ENCODE peak calls at places on chromosome 13, in four cellular contexts. One of them, this sample, is unnamed.

GRCh38 chr13:48294670-48295069 is 8.9 kb upstream of the RB1 start:
- DNase-seq in GM12878: no peak
- DNase-seq in K562: no peak
- DNase-seq in HepG2: peak; percentile 15
- DNase-seq in this sample: no peak

GRCh38 chr13:47218611-47219010 is 321.8 kb upstream of the HTR2A start:
- DNase-seq in GM12878: no peak
- DNase-seq in K562: no peak
- DNase-seq in HepG2: no peak
- DNase-seq in this sample: no peak

GRCh38 chr13:98626298-98626940 is 49.5 kb upstream of the STK24 start:
- DNase-seq in GM12878: no peak
- DNase-seq in K562: no peak
- DNase-seq in HepG2: no peak
- DNase-seq in this sample: no peak

GRCh38 chr13:63455938-63456337 is 2040.3 kb upstream of the PCDH20 start:
- DNase-seq in GM12878: no peak
- DNase-seq in K562: no peak
- DNase-seq in HepG2: no peak
- DNase-seq in this sample: peak; percentile 51

GRCh38 chr13:37202264-37202663 is 96.8 kb upstream of the CSNK1A1L start:
- DNase-seq in GM12878: no peak
- DNase-seq in K562: no peak
- DNase-seq in HepG2: no peak
- DNase-seq in this sample: no peak

GRCh38 chr13:90800082-90800746 is 547.3 kb upstream of the MIR17HG start:
- DNase-seq in GM12878: no peak
- DNase-seq in K562: no peak
- DNase-seq in HepG2: no peak
- DNase-seq in this sample: no peak

GRCh38 chr13:59880468-59880867 is 283.3 kb downstream of the DIAPH3 start:
- DNase-seq in GM12878: no peak
- DNase-seq in K562: no peak
- DNase-seq in HepG2: no peak
- DNase-seq in this sample: no peak

GRCh38 chr13:86282450-86282849 is 483.2 kb upstream of the SLITRK6 start:
- DNase-seq in GM12878: peak; percentile 20
- DNase-seq in K562: no peak
- DNase-seq in HepG2: no peak
- DNase-seq in this sample: no peak

GRCh38 chr13:99425485-99426341 is 75.6 kb upstream of the TM9SF2 start:
- DNase-seq in GM12878: peak; percentile 90
- DNase-seq in K562: no peak
- DNase-seq in HepG2: no peak
- DNase-seq in this sample: no peak

GRCh38 chr13:110560606-110561334 is 752 bp downstream of the RAB20 start:
- DNase-seq in GM12878: no peak
- DNase-seq in K562: peak; percentile 35
- DNase-seq in HepG2: peak; percentile 49
- DNase-seq in this sample: peak; percentile 14

GRCh38 chr13:91142572-91142971 is 204.9 kb upstream of the MIR17HG start:
- DNase-seq in GM12878: no peak
- DNase-seq in K562: no peak
- DNase-seq in HepG2: no peak
- DNase-seq in this sample: no peak

DNA sequence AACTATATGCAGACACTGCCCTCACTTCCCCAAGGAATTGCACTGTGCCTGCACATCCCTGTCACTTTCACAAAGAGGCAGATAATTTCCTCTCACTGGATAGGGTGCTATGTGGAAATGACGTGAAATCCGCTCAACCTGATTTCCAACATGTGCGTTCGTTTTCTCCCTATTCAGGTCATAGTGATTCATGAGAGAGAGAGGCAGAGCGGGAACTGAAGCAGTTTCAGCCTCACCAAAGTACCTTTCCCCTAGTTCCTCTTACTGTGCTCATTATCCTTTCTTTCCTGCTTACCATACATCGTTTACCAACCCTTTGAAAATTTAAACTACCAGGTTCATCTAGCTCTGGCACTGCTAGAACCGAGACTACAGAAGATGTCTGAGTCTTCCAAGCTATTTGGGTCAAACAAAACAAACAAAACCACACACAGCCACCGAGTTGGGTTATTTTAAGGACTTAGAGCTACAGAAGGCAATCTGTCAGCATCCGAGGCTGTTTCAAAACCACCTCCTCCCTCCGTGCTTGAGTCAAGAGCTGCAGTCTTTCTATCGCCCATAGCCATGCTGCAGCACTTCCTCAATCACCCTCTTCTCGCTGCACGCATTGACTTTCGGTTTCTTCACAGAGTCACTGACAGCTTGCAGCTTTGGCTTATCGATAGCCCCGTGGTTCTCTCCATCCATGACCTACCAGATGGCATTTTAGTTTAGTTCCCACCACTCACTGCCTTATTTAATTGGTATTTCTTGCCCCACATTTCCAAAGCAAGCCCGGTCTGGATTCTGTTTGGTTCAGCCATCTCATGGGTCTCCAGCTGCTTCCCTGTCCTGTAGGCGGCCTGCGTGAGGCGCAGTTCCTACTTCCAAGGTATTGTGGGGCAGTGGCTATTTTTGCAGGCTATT is 1395.8 kb downstream of the EFNB2 start:
- DNase-seq in GM12878: peak; percentile 87
- DNase-seq in K562: no peak
- DNase-seq in HepG2: peak; percentile 13
- DNase-seq in this sample: peak; percentile 12
- TF ChIP-seq FOXK2 in GM12878: no peak
- TF ChIP-seq FOXK2 in K562: no peak
- TF ChIP-seq FOXK2 in HepG2: no peak
- TF ChIP-seq FOXK2 in this sample: no peak

DNA sequence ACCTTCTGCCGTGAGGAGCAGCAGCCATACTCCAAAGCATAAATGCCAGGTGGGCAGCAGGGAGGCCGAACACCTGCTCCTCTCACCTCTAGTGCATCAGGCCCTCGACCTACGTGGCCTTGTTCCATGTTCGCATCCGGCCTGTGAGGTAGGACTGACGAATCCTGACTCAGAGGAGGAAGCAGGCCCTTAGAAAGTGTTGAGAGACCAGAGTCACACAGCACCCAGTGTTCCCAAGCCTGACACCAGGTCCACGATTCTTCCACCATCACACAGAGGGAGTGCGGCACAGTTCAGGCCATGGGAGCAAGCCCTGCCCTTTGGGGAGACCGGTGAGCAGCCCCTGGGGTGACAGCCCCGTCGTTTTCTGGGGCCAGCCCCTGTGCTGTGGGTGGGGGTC is 14.7 kb downstream of the ATP12A start:
- DNase-seq in GM12878: no peak
- DNase-seq in K562: no peak
- DNase-seq in HepG2: no peak
- DNase-seq in this sample: no peak
- TF ChIP-seq FOXK2 in GM12878: no peak
- TF ChIP-seq FOXK2 in K562: no peak
- TF ChIP-seq FOXK2 in HepG2: no peak
- TF ChIP-seq FOXK2 in this sample: no peak

GRCh38 chr13:42803563-42804212 is 22.3 kb downstream of the FAM216B start:
- DNase-seq in GM12878: no peak
- DNase-seq in K562: no peak
- DNase-seq in HepG2: no peak
- DNase-seq in this sample: no peak
- TF ChIP-seq FOXK2 in GM12878: no peak
- TF ChIP-seq FOXK2 in K562: no peak
- TF ChIP-seq FOXK2 in HepG2: no peak
- TF ChIP-seq FOXK2 in this sample: no peak

GRCh38 chr13:113546571-113547247 is 37.8 kb upstream of the TFDP1 start:
- DNase-seq in GM12878: no peak
- DNase-seq in K562: no peak
- DNase-seq in HepG2: no peak
- DNase-seq in this sample: no peak
- TF ChIP-seq FOXK2 in GM12878: no peak
- TF ChIP-seq FOXK2 in K562: no peak
- TF ChIP-seq FOXK2 in HepG2: no peak
- TF ChIP-seq FOXK2 in this sample: no peak

This sample was measured in HEK293T.